ENCODE peak calls at places on chromosome X, in five cellular contexts. C, B, S, O and V are unnamed samples.

GRCh38 chrX:43703211-43703791 is 47.2 kb downstream of the MAOA start:
- DNase-seq in C (no peak), B (no peak), S (no peak), O (no peak), V (no peak)

GRCh38 chrX:95076449-95076848 is 1402.4 kb downstream of the FAM133A start:
- DNase-seq in C (peak; percentile 16), B (peak; percentile 1), S (peak; percentile 2), O (peak; percentile 42), V (peak; percentile 44)

GRCh38 chrX:69090022-69090421 is 75.2 kb downstream of the PJA1 start:
- DNase-seq in C (no peak), B (no peak), S (no peak), O (no peak), V (no peak)

GRCh38 chrX:11209798-11210197 is 83.4 kb upstream of the AMELX start:
- DNase-seq in C (no peak), B (no peak), S (no peak), O (no peak), V (no peak)

GRCh38 chrX:111041018-111041462 is 55.0 kb upstream of the PAK3 start:
- DNase-seq in C (peak; percentile 75), B (no peak), S (no peak), O (no peak), V (peak; percentile 73)

GRCh38 chrX:331772-332495 is 13.3 kb upstream of the GTPBP6 start:
- DNase-seq in C (no peak), B (no peak), S (no peak), O (no peak), V (no peak)

GRCh38 chrX:109393859-109394258 is 88.0 kb downstream of the GUCY2F start:
- DNase-seq in C (peak; percentile 1), B (no peak), S (no peak), O (peak; percentile 20), V (peak; percentile 3)

GRCh38 chrX:104459796-104460195 is 106.2 kb upstream of the IL1RAPL2 start:
- DNase-seq in C (no peak), B (no peak), S (no peak), O (no peak), V (no peak)

GRCh38 chrX:31355206-31355955 is 283.5 kb upstream of the FTHL17 start:
- DNase-seq in C (no peak), B (no peak), S (no peak), O (no peak), V (no peak)

GRCh38 chrX:137432609-137433008 is 133.3 kb upstream of the ZIC3 start:
- DNase-seq in C (peak; percentile 10), B (no peak), S (peak; percentile 45), O (peak; percentile 38), V (peak; percentile 4)